ENCODE peak calls at places on chromosomes 4 and X, in seven cellular contexts. G, I, V, S, N, F and M are unnamed samples.

GRCh38 chr4:152972821-152973613 is 36.9 kb downstream of the FHDC1 start:
- DNase-seq in I (no peak), N (no peak), G (no peak), S (no peak), V (no peak), F (no peak), M (peak)

GRCh38 chrX:10115082-10115481 is 41.7 kb upstream of the CLCN4 start:
- DNase-seq in F (no peak), S (no peak), I (no peak), G (no peak), N (no peak), V (no peak), M (no peak)

GRCh38 chr4:8033776-8034528 is 94.3 kb upstream of the AFAP1 start:
- DNase-seq in F (no peak), N (no peak), V (no peak), G (no peak), I (no peak), S (no peak), M (no peak)

GRCh38 chrX:13933851-13934250 is 95.8 kb downstream of the GEMIN8 start:
- DNase-seq in G (no peak), N (no peak), F (no peak), I (no peak), S (no peak), V (no peak), M (no peak)

GRCh38 chr4:15106417-15106816 is 104.1 kb downstream of the CPEB2 start:
- DNase-seq in I (no peak), V (no peak), F (no peak), S (peak), G (no peak), N (no peak), M (no peak)

GRCh38 chrX:101409043-101409442 is 1.0 kb downstream of the HNRNPH2 start:
- DNase-seq in G (no peak), V (no peak), S (peak), F (no peak), N (no peak), I (peak), M (no peak)

GRCh38 chr4:76546282-76547166 is 111.5 kb downstream of the SHROOM3 start:
- DNase-seq in G (no peak), I (no peak), V (no peak), F (peak), N (no peak), S (peak), M (peak)

GRCh38 chr4:80183196-80184052 is 13.9 kb upstream of the PRDM8 start:
- DNase-seq in F (peak), N (no peak), G (no peak), I (peak), S (no peak), V (no peak), M (no peak)

GRCh38 chr4:185283723-185284122 is 74.3 kb downstream of the SNX25 start:
- DNase-seq in N (no peak), S (no peak), I (no peak), F (no peak), V (no peak), G (no peak), M (peak)

GRCh38 chrX:124113799-124114600 is 152.5 kb downstream of the STAG2 start:
- DNase-seq in V (no peak), F (no peak), S (no peak), I (no peak), N (no peak), G (no peak), M (no peak)

GRCh38 chr4:25813705-25814104 is 49.1 kb downstream of the SEL1L3 start:
- DNase-seq in N (no peak), V (peak), F (no peak), G (no peak), S (no peak), I (no peak), M (no peak)

GRCh38 chr4:35538807-35539206 is 705.5 kb downstream of the ARAP2 start:
- DNase-seq in F (no peak), S (no peak), V (no peak), G (peak), N (no peak), I (no peak), M (no peak)

GRCh38 chr4:39043058-39043696 is 11.0 kb upstream of the TMEM156 start:
- DNase-seq in I (no peak), N (no peak), G (no peak), S (peak), V (no peak), F (no peak), M (peak)

GRCh38 chr4:8747467-8747841 is 124.2 kb downstream of the HMX1 start:
- DNase-seq in S (no peak), N (no peak), V (no peak), G (no peak), F (no peak), I (no peak), M (no peak)

DNA sequence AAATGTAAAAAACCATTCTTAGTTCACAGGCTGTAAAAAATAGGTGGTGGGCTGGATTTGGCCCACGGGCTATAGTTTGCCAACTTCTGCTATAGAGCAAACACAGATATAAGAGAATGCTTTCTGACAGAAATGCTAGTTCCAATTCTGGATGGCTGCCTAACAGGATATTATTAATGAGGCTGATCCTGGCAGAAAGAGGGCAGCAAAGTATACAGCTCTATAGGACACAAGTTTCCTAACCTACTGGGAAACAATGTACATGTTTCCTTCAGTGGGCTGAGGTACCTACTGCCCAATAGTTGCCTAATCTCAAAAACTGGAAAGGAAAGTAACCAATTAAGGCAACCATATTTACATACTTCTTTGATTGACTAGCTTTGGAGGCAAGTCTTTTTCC is 58.2 kb upstream of the UCP1 start:
- DNase-seq in V (no peak), S (no peak), G (no peak), I (no peak), F (no peak), N (no peak), M (no peak)
- TF ChIP-seq CTCF in V (no peak), S (peak), G (no peak), I (no peak), F (no peak), N (no peak), M (no peak)

GRCh38 chr4:13476915-13477314 is 7.2 kb downstream of the RAB28 start:
- DNase-seq in V (no peak), S (peak), F (no peak), N (no peak), I (no peak), G (no peak), M (no peak)
- H3K27ac ChIP-seq in V (no peak), S (no peak), F (no peak), N (no peak), I (no peak), G (no peak), M (no peak)

DNA sequence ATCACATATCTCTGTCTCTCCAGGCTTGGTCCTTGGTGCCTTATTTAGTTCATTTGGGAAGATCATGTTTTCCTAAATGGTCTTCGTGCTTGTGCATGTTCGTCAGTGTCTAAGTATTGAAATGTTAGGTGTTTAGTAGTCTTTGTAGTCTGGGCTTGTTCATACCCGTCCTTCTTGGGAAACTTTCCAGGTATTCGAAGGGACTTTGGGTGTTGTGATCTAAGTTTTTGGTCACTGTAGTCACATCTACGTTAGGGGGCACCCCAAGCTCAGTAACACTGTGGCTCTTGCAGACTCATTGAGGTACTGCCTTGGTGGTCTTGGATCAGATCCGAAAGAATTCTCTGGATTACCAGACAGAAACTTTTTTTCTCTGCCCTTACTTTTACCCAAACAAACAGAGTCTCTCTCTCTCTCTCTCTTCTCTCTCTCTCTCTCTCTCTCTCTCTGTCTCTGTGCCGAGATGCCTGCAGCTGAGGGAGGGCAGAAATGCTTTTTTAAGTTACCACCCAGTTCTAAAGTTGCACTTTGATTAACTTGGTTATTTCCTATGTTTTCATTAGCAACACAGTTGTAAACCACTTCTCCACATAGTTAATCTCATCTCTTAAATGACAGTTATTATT is 67.6 kb upstream of the SLC7A3 start:
- DNase-seq in S (peak), F (peak), V (no peak), I (peak), N (peak), G (no peak), M (peak)
- TF ChIP-seq CTCF in S (peak), F (peak), V (no peak), I (peak), N (no peak), G (peak), M (peak)

DNA sequence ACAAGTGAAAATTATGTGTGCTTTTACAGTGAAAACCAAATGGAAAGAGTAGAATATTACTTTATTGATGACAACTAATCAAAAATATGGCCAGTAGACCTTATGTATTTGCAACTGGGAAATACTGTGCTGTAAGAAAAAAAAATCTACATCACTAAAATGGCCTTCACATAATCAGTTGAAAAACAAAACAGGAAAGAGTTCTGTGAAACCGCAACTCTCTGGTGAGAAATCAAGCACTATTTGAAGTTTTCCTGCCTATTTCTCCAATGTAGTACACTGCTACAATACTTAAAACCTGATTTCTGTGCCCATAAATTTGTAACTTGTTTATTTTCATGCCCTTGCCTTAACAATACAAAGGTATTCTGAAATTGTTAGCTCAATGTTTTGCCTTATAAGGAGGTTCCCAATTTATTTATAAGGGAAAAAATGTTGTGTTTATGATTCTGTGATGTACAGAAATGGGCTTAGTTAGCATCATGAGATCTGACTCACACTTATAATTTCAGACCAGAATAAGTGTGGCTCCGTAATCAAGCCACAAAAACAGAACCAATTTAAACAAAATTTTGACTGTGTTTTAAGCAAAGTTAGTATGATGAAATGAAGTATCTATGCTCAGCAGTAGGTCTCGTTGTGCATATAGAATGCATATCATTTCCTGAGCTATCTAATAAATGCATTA is 147.1 kb downstream of the FAT4 start:
- DNase-seq in N (no peak), S (no peak), V (no peak), I (no peak), G (no peak), F (no peak), M (no peak)
- H3K27ac ChIP-seq in N (no peak), S (no peak), V (no peak), I (no peak), G (no peak), F (no peak), M (no peak)

DNA sequence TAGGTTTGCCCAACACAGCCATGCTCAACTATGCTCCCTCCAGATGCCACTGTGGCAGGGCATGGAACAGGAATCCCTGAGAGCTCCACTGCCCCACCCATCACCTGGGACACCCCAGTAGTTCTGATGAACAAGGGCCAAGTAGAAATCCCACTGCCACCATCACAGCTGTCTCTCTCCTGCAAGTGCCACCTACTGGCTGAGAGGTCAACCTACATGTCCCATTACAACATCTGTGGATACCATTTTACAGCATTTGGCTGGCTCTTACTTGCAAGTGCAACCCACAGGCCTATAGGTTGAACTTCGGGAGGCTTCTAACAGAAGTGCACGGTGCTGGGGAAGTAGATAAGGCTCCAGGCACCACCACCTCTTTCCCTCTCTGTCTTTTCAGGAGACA is 142.5 kb downstream of the CXXC4 start:
- DNase-seq in G (no peak), N (no peak), I (peak), S (no peak), F (no peak), V (no peak), M (no peak)
- TF ChIP-seq CTCF in G (no peak), N (no peak), I (peak), S (no peak), F (peak), V (no peak), M (no peak)